ENCODE peak calls at places on chromosomes 6 and 20, in six cellular contexts. F is astrocyte of the spinal cord, W is lower leg skin, G is endodermal cell, A is retinal pigment epithelial cell, P is uterus. H is an unnamed sample.

GRCh38 chr20:5354871-5355270 is 38.1 kb upstream of the PROKR2 start:
- DNase-seq in G (no peak), W (no peak), A (no peak), P (no peak), F (no peak), H (no peak)

GRCh38 chr20:33005132-33005566 is 916 bp upstream of the SUN5 start:
- DNase-seq in G (peak), P (no peak), W (no peak), A (no peak), F (peak), H (peak)

GRCh38 chr20:4025679-4026078 is 10.3 kb upstream of the RNF24 start:
- DNase-seq in G (no peak), A (no peak), W (no peak), P (no peak), F (no peak), H (no peak)

GRCh38 chr6:118537579-118537978 is 10.5 kb upstream of the PLN start:
- DNase-seq in W (no peak), P (no peak), G (no peak), F (no peak), A (no peak), H (no peak)

GRCh38 chr6:161727063-161727462 is 453.2 kb upstream of the AGPAT4 start:
- DNase-seq in A (no peak), F (no peak), P (no peak), G (peak), W (no peak), H (no peak)

GRCh38 chr6:107713214-107713962 is 110.7 kb downstream of the SCML4 start:
- DNase-seq in F (no peak), G (peak), A (no peak), W (no peak), P (peak), H (no peak)

GRCh38 chr20:17281478-17281877 is 54.6 kb downstream of the PCSK2 start:
- DNase-seq in P (no peak), G (peak), W (no peak), A (no peak), F (no peak), H (peak)

GRCh38 chr6:32852844-32853540 is 512 bp downstream of the TAP1 start:
- DNase-seq in W (no peak), G (no peak), F (peak), P (peak), A (peak), H (peak)

GRCh38 chr6:131721161-131721560 is 10.3 kb upstream of the CTAGE9 start:
- DNase-seq in A (no peak), P (no peak), W (no peak), G (no peak), F (no peak), H (no peak)

GRCh38 chr20:61918548-61918947 is 147.1 kb downstream of the TAF4 start:
- DNase-seq in A (no peak), G (peak), F (no peak), W (no peak), P (no peak), H (no peak)

GRCh38 chr6:13409991-13410390 is 77.4 kb downstream of the GFOD1 start:
- DNase-seq in W (no peak), G (no peak), P (no peak), A (no peak), F (no peak), H (no peak)

GRCh38 chr20:52748235-52748950 is 223.8 kb upstream of the TSHZ2 start:
- DNase-seq in P (peak), G (no peak), A (no peak), F (no peak), W (peak), H (no peak)

GRCh38 chr20:53785320-53785719 is 191.7 kb upstream of the ZNF217 start:
- DNase-seq in P (no peak), W (no peak), A (no peak), F (no peak), G (no peak), H (no peak)
- TF ChIP-seq CTCF in P (no peak), W (no peak), A (no peak), F (no peak), G (no peak), H (no peak)

GRCh38 chr6:136039185-136039584 is 187.7 kb downstream of the PDE7B start:
- DNase-seq in F (no peak), P (no peak), A (no peak), W (no peak), G (no peak), H (no peak)
- H3K4me3 ChIP-seq in F (peak), P (peak), A (peak), W (no peak), G (no peak), H (no peak)

DNA sequence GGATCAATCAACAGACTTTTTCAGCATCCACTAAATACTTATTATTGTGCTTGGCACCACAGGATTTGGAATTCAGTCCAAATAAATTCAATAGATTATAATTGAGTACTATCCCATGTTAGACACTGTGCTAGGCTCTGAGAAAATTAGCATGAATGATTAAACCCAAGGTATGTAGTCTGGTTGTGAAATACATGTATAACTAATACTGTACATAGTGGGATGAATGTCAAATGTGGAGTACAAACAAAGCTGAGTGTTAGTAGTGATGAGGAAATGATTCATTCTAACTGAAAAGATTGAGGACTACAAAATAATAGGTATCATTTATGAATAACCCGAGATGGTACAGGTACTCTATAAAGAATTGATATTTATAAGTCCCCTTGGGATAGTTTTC is 111.9 kb upstream of the FLRT3 start:
- DNase-seq in W (no peak), A (peak), G (no peak), F (no peak), P (no peak), H (no peak)
- TF ChIP-seq CTCF in W (no peak), A (no peak), G (no peak), F (no peak), P (no peak), H (no peak)

GRCh38 chr6:129500958-129501381 is 209.0 kb downstream of the ARHGAP18 start:
- DNase-seq in A (no peak), P (no peak), G (no peak), W (no peak), F (no peak), H (peak)
- H3K4me3 ChIP-seq in A (no peak), P (no peak), G (no peak), W (no peak), F (peak), H (peak)

GRCh38 chr6:96391776-96392175 is 129.8 kb upstream of the UFL1 start:
- DNase-seq in A (peak), F (peak), P (no peak), W (no peak), G (peak), H (peak)

GRCh38 chr6:96394727-96395126 is 126.9 kb upstream of the UFL1 start:
- DNase-seq in G (no peak), F (no peak), W (no peak), P (no peak), A (no peak), H (no peak)
- TF ChIP-seq CTCF in G (peak), F (peak), W (no peak), P (no peak), A (peak), H (peak)

GRCh38 chr20:57260959-57261357 is 5.5 kb downstream of the BMP7 start:
- DNase-seq in F (no peak), A (no peak), G (no peak), P (no peak), W (no peak), H (no peak)
- H3K4me3 ChIP-seq in F (no peak), A (no peak), G (no peak), P (no peak), W (no peak), H (no peak)